ENCODE peak calls at places on chromosomes 12 and 14, in seven cellular contexts. D is NCI-H524; L is AML-193; G is progenitor cell of endocrine pancreas; Y is left ventricle myocardium inferior; Q is H9; K is stimulated activated CD4-positive, alpha-beta T cell treated with anti-CD3 and anti-CD28 coated beads, Interleukin-1b, Interleukin-23, amount 100 ng/mL, for 48 hours. M is an unnamed sample.

GRCh38 chr14:51546603-51547258 is 105.0 kb upstream of the FRMD6 start:
- DNase-seq in D (peak; percentile 47), L (no peak), G (no peak), Y (no peak), Q (no peak), K (no peak), M (no peak)

GRCh38 chr12:3103806-3104205 is 26.6 kb downstream of the TSPAN9 start:
- DNase-seq in D (peak; percentile 75), L (no peak), G (no peak), Y (no peak), Q (no peak), K (no peak), M (no peak)

GRCh38 chr14:22897357-22897756 is 14.3 kb downstream of the REM2 start:
- DNase-seq in D (no peak), L (no peak), G (no peak), Y (no peak), Q (no peak), K (no peak), M (no peak)

GRCh38 chr12:16095531-16096110 is 181.9 kb downstream of the SLC15A5 start:
- DNase-seq in D (no peak), L (no peak), G (no peak), Y (no peak), Q (no peak), K (no peak), M (no peak)

GRCh38 chr14:79510659-79511058 is 700.6 kb downstream of the DIO2 start:
- DNase-seq in D (peak; percentile 59), L (no peak), G (no peak), Y (no peak), Q (no peak), K (no peak), M (no peak)

GRCh38 chr14:69855180-69855817 is 23.9 kb upstream of the SMOC1 start:
- DNase-seq in D (no peak), L (no peak), G (no peak), Y (no peak), Q (no peak), K (no peak), M (no peak)

GRCh38 chr12:49892732-49893317 is 10.9 kb downstream of the FAIM2 start:
- DNase-seq in D (no peak), L (no peak), G (no peak), Y (no peak), Q (no peak), K (no peak), M (no peak)

GRCh38 chr14:49770212-49770817 is 2.4 kb downstream of the KLHDC2 start:
- DNase-seq in D (peak; percentile 50), L (no peak), G (no peak), Y (no peak), Q (no peak), K (no peak), M (no peak)

GRCh38 chr14:98118749-98119148 is 1153.2 kb downstream of the BCL11B start:
- DNase-seq in D (no peak), L (no peak), G (no peak), Y (no peak), Q (no peak), K (no peak), M (no peak)

GRCh38 chr14:51852541-51852940 is 7.9 kb upstream of the GNG2 start:
- DNase-seq in D (no peak), L (no peak), G (no peak), Y (no peak), Q (no peak), K (no peak), M (no peak)

GRCh38 chr12:127912266-127912665 is 354.7 kb upstream of the TMEM132C start:
- DNase-seq in D (no peak), L (no peak), G (no peak), Y (no peak), Q (no peak), K (no peak), M (no peak)

GRCh38 chr12:47910486-47910885 is 5.7 kb upstream of the VDR start:
- DNase-seq in D (no peak), L (no peak), G (no peak), Y (no peak), Q (no peak), K (no peak), M (no peak)

GRCh38 chr12:97283297-97283696 is 179.3 kb upstream of the RMST start:
- DNase-seq in D (no peak), L (no peak), G (no peak), Y (no peak), Q (peak; percentile 52), K (no peak), M (no peak)

GRCh38 chr14:23365353-23366162 is 586 bp upstream of the EFS start:
- DNase-seq in D (no peak), L (no peak), G (peak; percentile 48), Y (no peak), Q (no peak), K (no peak), M (no peak)